ENCODE peak calls at places on chromosome 17, in five cellular contexts. K is IMR-90, I is neuronal stem cell, Q is mesenchymal stem cell, C is trophoblast cell. T is an unnamed sample.

GRCh38 chr17:64448665-64449512 is at the start of gene MILR1:
- DNase-seq in K (peak; percentile 65), I (no peak), Q (peak; percentile 86), C (peak; percentile 41), T (no peak)

GRCh38 chr17:58032691-58033415 is 25.8 kb upstream of the SRSF1 start:
- DNase-seq in K (no peak), I (no peak), Q (no peak), C (peak; percentile 80), T (no peak)

GRCh38 chr17:1999557-2000251 is 25.4 kb downstream of the RTN4RL1 start:
- DNase-seq in K (peak; percentile 19), I (peak; percentile 66), Q (peak; percentile 80), C (no peak), T (no peak)

GRCh38 chr17:59753522-59754467 is 46.3 kb downstream of the VMP1 start:
- DNase-seq in K (peak; percentile 93), I (peak; percentile 72), Q (peak; percentile 90), C (peak; percentile 95), T (no peak)

GRCh38 chr17:77453613-77454559 is 313.1 kb downstream of the SEC14L1 start:
- DNase-seq in K (no peak), I (no peak), Q (no peak), C (no peak), T (no peak)

GRCh38 chr17:48547839-48548686 is 3.2 kb upstream of the HOXB2 start:
- DNase-seq in K (peak; percentile 88), I (no peak), Q (peak; percentile 86), C (no peak), T (no peak)

GRCh38 chr17:17494499-17495447 is 1.4 kb downstream of the RASD1 start:
- DNase-seq in K (peak; percentile 37), I (peak; percentile 56), Q (peak; percentile 60), C (peak; percentile 56), T (peak; percentile 76)

GRCh38 chr17:29257756-29258155 is 11.1 kb downstream of the CRYBA1 start:
- DNase-seq in K (peak; percentile 60), I (no peak), Q (peak; percentile 46), C (no peak), T (no peak)

GRCh38 chr17:27315322-27315721 is 21.4 kb downstream of the WSB1 start:
- DNase-seq in K (peak; percentile 94), I (no peak), Q (no peak), C (peak; percentile 85), T (no peak)

GRCh38 chr17:75181110-75181509 is 1.6 kb downstream of the SUMO2 start:
- DNase-seq in K (no peak), I (no peak), Q (no peak), C (no peak), T (no peak)

GRCh38 chr17:75183999-75184884 is 1.5 kb upstream of the SUMO2 start:
- DNase-seq in K (no peak), I (no peak), Q (no peak), C (no peak), T (no peak)

GRCh38 chr17:75182319-75182568 is 515 bp downstream of the SUMO2 start:
- DNase-seq in K (no peak), I (no peak), Q (no peak), C (no peak), T (no peak)

GRCh38 chr17:75181608-75182318 is 996 bp downstream of the SUMO2 start:
- DNase-seq in K (no peak), I (no peak), Q (peak; percentile 38), C (no peak), T (no peak)

GRCh38 chr17:75182569-75183436 is at the start of gene SUMO2:
- DNase-seq in K (peak; percentile 94), I (peak; percentile 97), Q (peak; percentile 94), C (peak; percentile 97), T (peak; percentile 93)
- H4K91ac ChIP-seq in K (peak within 1 kb of the TSS; percentile 98), I (peak within 1 kb of the TSS; percentile 72), Q (peak within 1 kb of the TSS; percentile 95), C (peak within 1 kb of the TSS; percentile 92), T (no peak within 1 kb of the TSS)

GRCh38 chr17:7579001-7579838 is at the start of gene CD68:
- DNase-seq in K (peak; percentile 91), I (no peak), Q (peak; percentile 98), C (peak; percentile 88), T (no peak)

GRCh38 chr17:7583253-7584109 is at the start of gene MPDU1:
- DNase-seq in K (peak; percentile 96), I (peak; percentile 96), Q (peak; percentile 96), C (peak; percentile 99), T (peak; percentile 95)

GRCh38 chr17:7580631-7581554 is 1.5 kb downstream of the CD68 start:
- DNase-seq in K (no peak), I (no peak), Q (no peak), C (no peak), T (no peak)

GRCh38 chr17:7579839-7580630 is 597 bp downstream of the CD68 start:
- DNase-seq in K (no peak), I (no peak), Q (no peak), C (peak; percentile 30), T (no peak)

GRCh38 chr17:7582401-7583252 is 1.0 kb upstream of the MPDU1 start:
- DNase-seq in K (no peak), I (no peak), Q (no peak), C (no peak), T (peak; percentile 51)
- H4K91ac ChIP-seq in K (peak overlapping the region; percentile 97), I (peak overlapping the region; percentile 100), Q (peak overlapping the region; percentile 96), C (peak overlapping the region; percentile 98), T (peak overlapping the region; percentile 98)

DNA sequence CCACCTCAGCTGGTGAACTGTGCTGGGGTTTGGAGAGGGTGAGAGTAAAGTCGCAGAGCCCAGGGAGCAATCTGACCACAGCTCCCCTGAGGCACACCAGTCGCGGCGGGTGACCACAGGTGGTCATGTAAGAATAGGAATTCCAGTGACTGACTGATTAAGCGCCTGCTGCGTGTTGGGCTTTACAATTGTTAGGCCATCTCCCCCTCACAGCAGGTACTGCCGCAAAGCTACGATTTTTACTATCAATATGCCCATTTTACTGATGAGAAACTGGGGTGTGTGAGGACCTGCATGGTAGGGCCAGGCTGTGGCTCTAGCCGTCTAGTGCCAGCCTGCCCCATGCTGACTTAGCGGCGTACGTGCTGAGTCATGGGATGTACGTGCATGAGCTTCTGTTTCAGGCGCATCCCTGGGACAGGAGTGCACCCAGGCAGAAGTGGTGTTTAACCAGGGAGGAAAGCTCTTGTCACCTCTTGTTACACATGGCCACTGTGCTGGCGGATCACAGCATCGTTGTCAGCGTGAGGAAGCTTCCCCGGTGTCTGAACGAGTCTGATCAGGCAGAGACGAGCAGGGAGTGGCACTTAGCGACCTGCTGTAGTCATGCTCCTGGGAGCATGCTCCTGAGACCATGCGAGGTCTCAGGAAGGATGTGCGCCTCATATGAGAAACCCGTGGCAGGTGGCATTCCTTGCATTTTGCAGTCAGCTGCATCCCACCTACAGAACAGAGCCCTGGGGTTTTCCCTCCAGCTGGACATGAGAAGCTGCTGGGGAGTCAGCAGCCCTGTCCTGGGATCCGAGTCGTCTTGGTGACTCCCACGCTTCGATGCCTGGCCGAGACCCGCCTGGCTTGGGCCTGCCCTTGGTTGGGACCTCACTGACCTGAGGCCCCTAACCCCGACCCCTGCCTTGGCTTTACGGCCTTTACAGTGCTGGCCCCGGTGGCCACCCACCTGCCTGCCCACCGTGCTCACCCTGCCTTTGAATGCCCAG is 163.7 kb upstream of the CHMP6 start:
- DNase-seq in K (peak; percentile 50), I (no peak), Q (peak; percentile 14), C (no peak), T (peak; percentile 71)
- H4K91ac ChIP-seq in K (peak overlapping the region; percentile 91), I (no peak overlapping the region), Q (peak overlapping the region; percentile 74), C (no peak overlapping the region), T (peak overlapping the region; percentile 79)

DNA sequence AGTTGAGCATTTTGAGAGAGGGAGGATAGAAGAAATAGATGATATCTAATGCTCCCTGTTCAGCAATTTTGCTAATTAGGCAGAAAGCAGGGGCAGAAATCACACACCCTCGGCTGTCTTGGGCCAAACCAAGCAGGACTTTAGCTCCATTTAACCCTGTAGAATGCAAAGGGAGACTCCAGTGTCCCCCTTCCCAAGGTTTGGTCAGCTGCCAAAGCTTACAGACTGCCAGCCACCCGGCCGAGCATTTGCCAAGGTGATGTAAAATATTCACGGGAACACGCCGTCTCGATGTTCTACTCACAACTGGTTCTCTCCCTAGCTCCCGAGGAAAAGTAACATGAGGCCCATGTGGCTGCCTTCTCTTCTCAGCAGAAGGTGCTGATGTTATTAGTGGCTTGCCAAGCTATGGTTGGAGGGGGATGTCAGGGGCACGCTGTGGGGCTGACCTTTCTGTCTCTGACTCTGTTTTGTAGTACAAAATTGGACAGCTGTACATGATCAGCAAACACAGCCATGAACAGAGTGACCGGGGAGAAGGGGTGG is 155.3 kb downstream of the PITPNC1 start:
- DNase-seq in K (no peak), I (no peak), Q (no peak), C (no peak), T (no peak)
- H4K91ac ChIP-seq in K (no peak overlapping the region), I (no peak overlapping the region), Q (no peak overlapping the region), C (no peak overlapping the region), T (no peak overlapping the region)

DNA sequence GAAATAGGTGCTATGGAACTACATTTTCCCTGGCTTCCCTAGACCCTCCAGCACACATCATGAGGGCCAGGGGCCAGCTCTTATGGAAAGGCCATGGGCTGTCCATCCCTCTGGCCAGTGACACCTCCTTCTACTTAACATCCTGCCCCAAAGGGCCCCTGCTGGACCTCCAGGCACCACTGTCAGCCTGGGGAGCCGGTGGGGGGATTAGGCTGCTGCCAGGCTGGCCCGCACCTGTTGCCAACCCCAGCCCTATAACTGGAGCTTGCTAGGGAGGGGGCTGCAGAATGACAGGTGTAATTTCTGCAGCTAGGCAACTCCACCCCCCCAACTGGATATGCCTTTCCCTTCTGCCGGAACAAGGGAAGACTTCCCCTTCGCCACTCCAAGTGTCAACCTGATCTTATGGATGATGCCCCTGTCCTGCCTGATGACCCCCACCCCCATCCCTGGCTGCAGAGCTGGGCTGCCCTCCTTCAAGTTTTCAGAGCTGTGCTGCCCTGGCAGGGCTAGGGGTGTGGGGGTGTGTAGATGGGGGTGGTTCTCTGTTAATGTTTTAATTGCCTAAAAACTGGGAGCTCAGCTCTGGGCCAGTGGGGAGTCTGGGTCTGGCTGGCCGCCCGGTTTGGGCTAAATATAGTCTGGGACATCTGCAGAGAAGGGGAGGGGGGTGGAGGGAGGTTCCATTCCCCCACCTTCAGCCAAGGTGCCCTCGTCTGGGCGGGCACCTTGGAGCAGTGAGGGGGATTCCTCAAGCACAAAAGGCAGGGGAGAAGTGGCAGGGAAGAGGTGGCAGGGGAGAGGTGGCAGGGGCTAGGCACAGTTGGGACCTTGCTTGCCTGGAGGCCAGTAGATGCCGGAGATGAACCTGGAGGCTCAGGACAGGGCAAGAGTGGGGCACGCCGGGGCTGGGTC is 12.8 kb downstream of the RARA start:
- DNase-seq in K (no peak), I (no peak), Q (no peak), C (no peak), T (no peak)
- H4K91ac ChIP-seq in K (peak overlapping the region; percentile 96), I (no peak overlapping the region), Q (peak overlapping the region; percentile 91), C (no peak overlapping the region), T (no peak overlapping the region)

DNA sequence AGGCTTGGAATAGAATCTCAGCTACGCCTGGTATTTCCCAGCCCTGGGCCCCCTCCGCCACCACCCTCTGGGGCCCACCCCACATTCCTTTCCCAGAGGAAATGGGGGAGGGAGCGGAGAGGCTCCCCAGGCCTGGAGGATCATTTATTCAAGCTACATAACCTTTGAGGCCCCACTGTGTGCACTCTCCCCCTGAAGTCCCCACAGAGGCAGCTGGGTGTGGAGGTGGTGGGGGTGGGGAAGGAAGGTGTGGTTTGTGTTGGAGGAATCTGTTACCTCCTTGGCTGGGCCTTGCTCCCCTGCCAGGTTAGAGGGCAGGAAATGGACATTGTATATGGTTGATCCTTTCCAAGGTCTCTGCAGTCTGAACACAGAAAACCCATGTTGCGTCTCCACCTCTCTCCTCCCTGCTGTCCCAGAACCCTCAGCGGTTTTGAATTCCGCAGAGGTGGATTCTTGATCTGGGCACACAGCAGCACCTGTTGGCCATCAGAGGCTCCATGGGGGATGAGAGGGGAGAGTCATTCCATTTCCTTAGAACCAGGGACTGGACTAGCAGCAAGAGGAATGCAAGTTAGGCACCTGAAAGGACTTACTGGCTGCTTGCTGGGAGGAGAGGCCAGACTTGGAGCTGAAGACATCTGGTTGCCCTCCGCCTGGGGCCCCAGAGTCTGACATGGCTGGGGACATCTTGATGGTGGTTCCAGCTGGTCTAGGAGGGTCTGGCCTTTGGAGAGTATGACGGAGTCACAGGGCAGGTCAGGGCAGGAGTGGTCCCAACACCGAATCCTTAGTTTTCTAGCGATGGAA is 23.0 kb downstream of the ARHGAP23 start:
- DNase-seq in K (peak; percentile 79), I (no peak), Q (no peak), C (peak; percentile 64), T (peak; percentile 93)
- H4K91ac ChIP-seq in K (peak overlapping the region; percentile 100), I (peak overlapping the region; percentile 25), Q (peak overlapping the region; percentile 93), C (peak overlapping the region; percentile 98), T (peak overlapping the region; percentile 99)